ENCODE peak calls at places on chromosome 1, in five cellular contexts. F, W, Z, J and C are unnamed samples.

GRCh38 chr1:193558491-193559028 is 372.1 kb upstream of the B3GALT2 start:
- DNase-seq in F (no peak), W (peak), Z (peak), J (peak), C (peak)

GRCh38 chr1:39238476-39238875 is 34.0 kb downstream of the MACF1 start:
- DNase-seq in F (no peak), W (peak), Z (peak), J (no peak), C (peak)

GRCh38 chr1:110258734-110259133 is 48.6 kb downstream of the KCNC4 start:
- DNase-seq in F (no peak), W (no peak), Z (no peak), J (no peak), C (peak)

GRCh38 chr1:223708001-223708359 is 4.4 kb upstream of the CAPN2 start:
- DNase-seq in F (no peak), W (no peak), Z (no peak), J (no peak), C (peak)

GRCh38 chr1:190737191-190737590 is 259.5 kb upstream of the BRINP3 start:
- DNase-seq in F (no peak), W (no peak), Z (no peak), J (no peak), C (no peak)

GRCh38 chr1:95230768-95231191 is 3.2 kb upstream of the RWDD3 start:
- DNase-seq in F (no peak), W (no peak), Z (no peak), J (no peak), C (no peak)

GRCh38 chr1:62317021-62317768 is 2.0 kb downstream of the KANK4 start:
- DNase-seq in F (no peak), W (no peak), Z (no peak), J (no peak), C (no peak)

GRCh38 chr1:155196893-155197638 is 10.6 kb downstream of the THBS3 start:
- DNase-seq in F (no peak), W (no peak), Z (no peak), J (no peak), C (no peak)

GRCh38 chr1:47351305-47351704 is 17.7 kb downstream of the CMPK1 start:
- DNase-seq in F (no peak), W (peak), Z (peak), J (no peak), C (no peak)

DNA sequence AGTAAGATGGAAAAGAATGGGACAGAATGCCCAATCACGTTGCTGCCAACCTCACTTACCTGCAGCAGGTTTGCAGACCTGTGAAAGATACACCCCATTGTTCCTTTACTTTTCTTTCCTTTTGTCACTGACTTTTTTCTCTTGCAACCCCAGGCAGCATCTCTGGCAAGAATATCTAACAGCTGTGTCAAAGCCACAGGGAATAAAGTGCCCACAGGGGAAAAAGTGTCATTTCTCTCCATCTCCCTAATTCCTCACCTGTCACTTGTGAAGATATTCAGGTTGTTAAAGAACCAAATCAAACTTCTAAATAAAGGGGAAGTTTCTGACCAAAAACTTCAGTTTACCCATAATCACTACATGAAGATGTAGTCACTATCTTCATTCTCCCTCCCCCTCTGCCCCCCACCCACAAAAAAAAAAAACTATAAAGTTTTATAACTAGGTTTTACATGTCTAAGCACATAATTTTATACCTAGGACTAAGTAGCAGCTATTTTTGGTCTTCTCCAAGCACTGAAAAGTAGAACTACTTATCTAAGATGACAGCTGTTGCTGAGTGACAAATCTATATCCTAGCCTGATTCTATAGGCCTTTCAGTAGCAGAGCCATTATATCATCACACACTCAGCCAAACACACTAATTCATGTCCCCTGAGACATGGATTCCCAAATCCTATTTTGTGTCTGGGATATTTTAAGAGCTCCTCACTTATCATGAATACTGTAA is 54.9 kb downstream of the TBX15 start:
- DNase-seq in F (no peak), W (no peak), Z (no peak), J (no peak), C (no peak)
- TF ChIP-seq CTCF in F (no peak), W (no peak), Z (no peak), J (no peak), C (no peak)

DNA sequence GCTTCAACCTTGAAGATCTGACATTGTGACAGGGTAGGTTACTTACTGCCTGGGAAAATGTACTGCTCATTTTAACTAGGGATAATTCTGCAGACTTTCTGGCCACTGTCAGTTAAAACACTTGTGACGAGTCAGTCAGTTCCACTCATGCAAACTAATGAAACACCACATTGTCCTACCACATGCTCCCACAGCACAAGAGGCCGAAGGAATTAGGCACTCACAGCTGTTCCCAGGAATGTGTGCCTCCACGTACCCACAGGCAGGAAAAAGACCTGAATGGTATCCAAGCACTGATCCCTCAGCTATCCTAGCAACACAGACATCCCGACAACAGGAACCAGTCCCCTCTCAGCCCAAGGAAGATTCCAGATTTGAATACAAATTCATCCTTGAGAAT is 12.3 kb downstream of the BCAR3 start:
- DNase-seq in F (no peak), W (no peak), Z (peak), J (no peak), C (no peak)
- TF ChIP-seq CTCF in F (no peak), W (no peak), Z (no peak), J (no peak), C (no peak)

GRCh38 chr1:182391362-182392044 is at the start of gene GLUL:
- DNase-seq in F (peak), W (peak), Z (peak), J (peak), C (peak)
- TF ChIP-seq CTCF in F (no peak), W (no peak), Z (peak), J (peak), C (peak)

GRCh38 chr1:115669002-115669673 is 27.4 kb downstream of the VANGL1 start:
- DNase-seq in F (no peak), W (peak), Z (peak), J (no peak), C (peak)
- TF ChIP-seq CTCF in F (no peak), W (peak), Z (no peak), J (no peak), C (no peak)

GRCh38 chr1:82762829-82763532 is 962.2 kb downstream of the ADGRL2 start:
- DNase-seq in F (no peak), W (no peak), Z (no peak), J (no peak), C (no peak)

GRCh38 chr1:82755671-82756070 is 954.9 kb downstream of the ADGRL2 start:
- DNase-seq in F (no peak), W (no peak), Z (peak), J (no peak), C (no peak)

DNA sequence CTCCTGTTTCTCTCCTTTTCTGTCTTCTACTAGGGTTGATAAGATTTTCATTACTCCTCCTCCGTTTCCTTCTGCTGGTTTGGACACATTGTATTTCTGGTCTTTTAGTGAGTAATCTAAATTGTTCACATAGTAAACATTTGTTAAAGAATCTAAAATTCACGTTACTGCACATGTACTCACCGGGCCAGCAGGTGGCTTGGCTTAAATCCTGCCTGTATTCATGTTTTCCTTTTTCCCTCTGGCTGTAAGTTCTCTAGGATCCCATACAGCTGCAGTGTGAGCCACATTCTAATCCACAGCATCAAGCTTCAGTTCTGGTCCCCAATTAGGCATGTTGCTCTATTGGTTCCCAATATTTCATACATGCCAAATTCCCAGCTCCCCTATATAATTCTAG is 958.3 kb downstream of the ADGRL2 start:
- DNase-seq in F (no peak), W (no peak), Z (no peak), J (no peak), C (no peak)
- TF ChIP-seq CTCF in F (no peak), W (no peak), Z (peak), J (no peak), C (no peak)

GRCh38 chr1:228074954-228075730 is 7.4 kb upstream of the ARF1 start:
- DNase-seq in F (no peak), W (no peak), Z (no peak), J (no peak), C (no peak)

GRCh38 chr1:228075801-228076271 is 6.7 kb upstream of the ARF1 start:
- DNase-seq in F (no peak), W (no peak), Z (no peak), J (no peak), C (no peak)

GRCh38 chr1:228073061-228073869 is 9.2 kb upstream of the ARF1 start:
- DNase-seq in F (no peak), W (no peak), Z (no peak), J (no peak), C (no peak)

GRCh38 chr1:228072658-228073043 is 9.9 kb upstream of the ARF1 start:
- DNase-seq in F (no peak), W (no peak), Z (no peak), J (no peak), C (no peak)

GRCh38 chr1:228073870-228074545 is 8.5 kb upstream of the ARF1 start:
- DNase-seq in F (no peak), W (no peak), Z (no peak), J (no peak), C (peak)
- TF ChIP-seq CTCF in F (no peak), W (no peak), Z (peak), J (no peak), C (peak)

GRCh38 chr1:234769284-234769998 is 159.5 kb upstream of the IRF2BP2 start:
- DNase-seq in F (no peak), W (no peak), Z (no peak), J (no peak), C (no peak)
- TF ChIP-seq CTCF in F (no peak), W (no peak), Z (no peak), J (no peak), C (no peak)

GRCh38 chr1:22452401-22452963 is 831 bp downstream of the ZBTB40 start:
- DNase-seq in F (no peak), W (peak), Z (peak), J (peak), C (peak)
- TF ChIP-seq CTCF in F (no peak), W (no peak), Z (no peak), J (no peak), C (no peak)